ENCODE peak calls at places on chromosome 3, in five cellular contexts. H is CD4-positive, CD25-positive, alpha-beta regulatory T cell; F is upper lobe of right lung; V is thyroid gland; J is K562. O is an unnamed sample.

GRCh38 chr3:126361211-126361610 is 4.0 kb upstream of the KLF15 start:
- DNase-seq in H (no peak), F (peak; percentile 39), V (no peak), J (no peak), O (no peak)

GRCh38 chr3:20573175-20573574 is 387.2 kb upstream of the SGO1 start:
- DNase-seq in H (no peak), F (no peak), V (no peak), J (no peak), O (no peak)

GRCh38 chr3:127234784-127235183 is 41.9 kb downstream of the PRR23E start:
- DNase-seq in H (no peak), F (no peak), V (no peak), J (no peak), O (no peak)

GRCh38 chr3:174480767-174481166 is 378.4 kb upstream of the NAALADL2 start:
- DNase-seq in H (no peak), F (no peak), V (no peak), J (no peak), O (no peak)

GRCh38 chr3:51942603-51943450 is 664 bp downstream of the PARP3 start:
- DNase-seq in H (peak; percentile 79), F (peak; percentile 84), V (peak; percentile 80), J (peak; percentile 42), O (peak; percentile 60)

GRCh38 chr3:122092460-122093165 is 37.5 kb downstream of the CD86 start:
- DNase-seq in H (peak; percentile 72), F (peak; percentile 72), V (peak; percentile 10), J (peak; percentile 28), O (no peak)

GRCh38 chr3:52754373-52754772 is 16.4 kb downstream of the NEK4 start:
- DNase-seq in H (no peak), F (no peak), V (no peak), J (no peak), O (no peak)

GRCh38 chr3:165256554-165256953 is 60.4 kb upstream of the SLITRK3 start:
- DNase-seq in H (no peak), F (no peak), V (no peak), J (no peak), O (no peak)

GRCh38 chr3:11733914-11734313 is 90.2 kb upstream of the VGLL4 start:
- DNase-seq in H (no peak), F (no peak), V (no peak), J (no peak), O (no peak)

GRCh38 chr3:155646128-155646527 is 98.7 kb downstream of the PLCH1 start:
- DNase-seq in H (no peak), F (no peak), V (no peak), J (no peak), O (no peak)

GRCh38 chr3:159151130-159151529 is 349.3 kb downstream of the MFSD1 start:
- DNase-seq in H (no peak), F (no peak), V (no peak), J (no peak), O (no peak)

GRCh38 chr3:149967067-149967685 is 3.5 kb downstream of the PFN2 start:
- DNase-seq in H (peak; percentile 55), F (no peak), V (no peak), J (peak; percentile 44), O (no peak)

GRCh38 chr3:140552403-140552802 is 125.5 kb upstream of the TRIM42 start:
- DNase-seq in H (no peak), F (no peak), V (no peak), J (no peak), O (no peak)

GRCh38 chr3:142645236-142645793 is 49.1 kb downstream of the PLS1 start:
- DNase-seq in H (no peak), F (no peak), V (no peak), J (no peak), O (no peak)

GRCh38 chr3:14389133-14390115 is 13.0 kb upstream of the SLC6A6 start:
- DNase-seq in H (no peak), F (no peak), V (no peak), J (no peak), O (no peak)

GRCh38 chr3:30620402-30621360 is 14.3 kb downstream of the TGFBR2 start:
- DNase-seq in H (no peak), F (no peak), V (no peak), J (no peak), O (no peak)

GRCh38 chr3:30622047-30622545 is 15.7 kb downstream of the TGFBR2 start:
- DNase-seq in H (no peak), F (no peak), V (no peak), J (no peak), O (no peak)

GRCh38 chr3:30626443-30627181 is 20.2 kb downstream of the TGFBR2 start:
- DNase-seq in H (no peak), F (no peak), V (no peak), J (no peak), O (no peak)

GRCh38 chr3:30625541-30626438 is 19.4 kb downstream of the TGFBR2 start:
- DNase-seq in H (no peak), F (no peak), V (no peak), J (no peak), O (no peak)

GRCh38 chr3:30623375-30623774 is 17.0 kb downstream of the TGFBR2 start:
- DNase-seq in H (no peak), F (no peak), V (no peak), J (no peak), O (no peak)
- H3K4me1 ChIP-seq in H (peaks cover 86% of the 10 kb centered on the region), F (peaks cover 87% of the 10 kb centered on the region), V (peaks cover 19% of the 10 kb centered on the region), J (no peaks in the 10 kb centered on the region), O (peaks cover 3% of the 10 kb centered on the region)

DNA sequence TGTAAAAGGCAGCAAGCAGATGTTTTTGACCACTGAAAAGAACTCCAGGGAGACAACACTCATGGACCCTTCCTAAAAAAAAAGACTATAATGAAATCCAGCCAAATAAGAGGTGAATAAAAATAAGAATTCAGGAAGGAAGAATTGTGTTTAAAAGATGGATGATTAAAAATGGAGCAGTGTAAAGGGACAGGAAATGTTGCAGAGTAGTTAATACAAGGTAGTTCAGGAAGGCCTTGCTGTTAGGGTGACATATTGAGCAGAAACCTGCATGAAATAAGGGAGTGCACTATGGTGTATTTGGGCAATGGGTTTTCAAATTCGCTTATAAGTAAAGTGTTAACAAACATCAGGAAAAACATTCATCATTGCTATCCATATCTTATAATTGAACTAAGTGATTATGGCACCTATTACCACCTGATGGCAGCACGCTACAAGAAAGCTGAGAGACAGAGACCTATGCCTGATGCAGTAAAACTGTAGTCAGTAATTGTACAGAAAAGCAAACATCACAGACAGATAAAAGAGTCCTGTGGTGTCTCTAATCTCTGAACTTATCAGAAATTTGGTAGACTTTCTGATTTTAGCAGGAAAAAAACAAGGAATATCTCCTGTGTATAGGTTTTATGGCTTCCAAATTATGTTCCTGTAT is 5.8 kb upstream of the DBR1 start:
- DNase-seq in H (peak; percentile 60), F (no peak), V (no peak), J (peak; percentile 56), O (no peak)
- H3K4me1 ChIP-seq in H (no peaks in the 10 kb centered on the region), F (no peaks in the 10 kb centered on the region), V (no peaks in the 10 kb centered on the region), J (no peaks in the 10 kb centered on the region), O (no peaks in the 10 kb centered on the region)

DNA sequence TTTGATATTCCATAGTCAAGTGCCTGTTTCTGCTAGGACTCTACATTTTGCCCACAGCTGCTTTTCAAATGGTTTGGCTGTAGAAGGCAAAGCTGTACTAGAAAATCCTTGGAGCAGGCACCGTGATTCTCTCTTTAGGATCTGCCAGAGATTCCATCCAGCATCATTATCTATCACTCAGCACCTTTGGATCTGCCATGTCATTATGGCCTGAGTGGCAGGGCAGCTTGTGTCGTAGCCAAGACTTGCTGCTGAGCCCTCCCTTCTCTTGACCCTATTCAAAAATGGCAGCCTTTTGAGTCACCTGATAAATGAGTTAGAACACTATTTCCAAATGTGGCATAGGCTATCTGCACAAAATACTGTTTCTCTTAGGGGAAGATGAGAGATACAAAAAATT is 8.1 kb upstream of the CMSS1 start:
- DNase-seq in H (no peak), F (no peak), V (no peak), J (no peak), O (no peak)
- H3K4me1 ChIP-seq in H (no peaks in the 10 kb centered on the region), F (no peaks in the 10 kb centered on the region), V (no peaks in the 10 kb centered on the region), J (no peaks in the 10 kb centered on the region), O (no peaks in the 10 kb centered on the region)

GRCh38 chr3:182500294-182500693 is 293.0 kb upstream of the ATP11B start:
- DNase-seq in H (no peak), F (no peak), V (no peak), J (no peak), O (no peak)

GRCh38 chr3:182501861-182502260 is 291.4 kb upstream of the ATP11B start:
- DNase-seq in H (no peak), F (no peak), V (no peak), J (no peak), O (no peak)
- H3K4me1 ChIP-seq in H (no peaks in the 10 kb centered on the region), F (no peaks in the 10 kb centered on the region), V (no peaks in the 10 kb centered on the region), J (no peaks in the 10 kb centered on the region), O (no peaks in the 10 kb centered on the region)

O was measured in breast epithelium.